ENCODE peak calls at places on chromosomes 7 and 10, in ten cellular contexts. D, E, Q, J, H, U, G, F, M and W are unnamed samples.

GRCh38 chr10:954396-954795 is 22.9 kb upstream of the LARP4B start:
- DNase-seq in D (no peak), E (no peak), Q (no peak), J (no peak), H (no peak), U (no peak), G (no peak), F (no peak), M (no peak), W (no peak)

GRCh38 chr10:72274730-72275350 is 1.1 kb downstream of the DDIT4 start:
- DNase-seq in D (peak), E (peak), Q (no peak), J (no peak), H (no peak), U (peak), G (peak), F (peak), M (peak), W (peak)

GRCh38 chr10:3774814-3775670 is 10.0 kb downstream of the KLF6 start:
- DNase-seq in D (peak), E (no peak), Q (peak), J (no peak), H (peak), U (no peak), G (peak), F (no peak), M (peak), W (peak)

GRCh38 chr7:155115288-155115687 is 45.2 kb downstream of the HTR5A start:
- DNase-seq in D (no peak), E (no peak), Q (no peak), J (no peak), H (no peak), U (no peak), G (no peak), F (no peak), M (no peak), W (no peak)

GRCh38 chr7:116650436-116650835 is 21.6 kb upstream of the MET start:
- DNase-seq in D (no peak), E (no peak), Q (no peak), J (no peak), H (no peak), U (no peak), G (no peak), F (no peak), M (no peak), W (no peak)

GRCh38 chr10:110495731-110496552 is 1.8 kb upstream of the DUSP5 start:
- DNase-seq in D (peak), E (peak), Q (peak), J (peak), H (peak), U (peak), G (no peak), F (no peak), M (peak), W (peak)

GRCh38 chr7:142866361-142867096 is 11.7 kb downstream of the EPHB6 start:
- DNase-seq in D (no peak), E (peak), Q (no peak), J (no peak), H (no peak), U (no peak), G (no peak), F (peak), M (no peak), W (peak)

GRCh38 chr10:129963831-129964501 is at the start of gene EBF3:
- DNase-seq in D (peak), E (peak), Q (no peak), J (no peak), H (peak), U (peak), G (peak), F (peak), M (no peak), W (peak)

GRCh38 chr7:1725199-1725701 is 55.2 kb downstream of the ELFN1 start:
- DNase-seq in D (peak), E (peak), Q (no peak), J (no peak), H (no peak), U (no peak), G (no peak), F (peak), M (peak), W (peak)

GRCh38 chr10:122219340-122219739 is 51.8 kb upstream of the BTBD16 start:
- DNase-seq in D (no peak), E (no peak), Q (no peak), J (no peak), H (no peak), U (no peak), G (no peak), F (no peak), M (no peak), W (no peak)

GRCh38 chr7:10412426-10413019 is 561.1 kb upstream of the PHF14 start:
- DNase-seq in D (peak), E (no peak), Q (no peak), J (no peak), H (peak), U (no peak), G (no peak), F (peak), M (peak), W (peak)

GRCh38 chr10:89793649-89794254 is 92.4 kb downstream of the KIF20B start:
- DNase-seq in D (peak), E (no peak), Q (peak), J (peak), H (peak), U (no peak), G (no peak), F (peak), M (peak), W (peak)

GRCh38 chr7:82017334-82017943 is 247.6 kb upstream of the HGF start:
- DNase-seq in D (peak), E (no peak), Q (no peak), J (peak), H (no peak), U (no peak), G (no peak), F (no peak), M (peak), W (peak)

GRCh38 chr10:114400091-114400490 is 4.2 kb downstream of the AFAP1L2 start:
- DNase-seq in D (no peak), E (no peak), Q (no peak), J (no peak), H (no peak), U (no peak), G (peak), F (no peak), M (no peak), W (no peak)

GRCh38 chr10:122126763-122127659 is 138.0 kb downstream of the TACC2 start:
- DNase-seq in D (peak), E (no peak), Q (peak), J (peak), H (peak), U (peak), G (no peak), F (no peak), M (peak), W (peak)

GRCh38 chr10:788796-789748 is 99.6 kb upstream of the DIP2C start:
- DNase-seq in D (peak), E (peak), Q (no peak), J (peak), H (peak), U (peak), G (peak), F (peak), M (peak), W (peak)

GRCh38 chr10:77873558-77874380 is 52.8 kb downstream of the DLG5 start:
- DNase-seq in D (peak), E (peak), Q (peak), J (no peak), H (peak), U (no peak), G (no peak), F (peak), M (peak), W (peak)

GRCh38 chr7:1758859-1759521 is 88.9 kb downstream of the ELFN1 start:
- DNase-seq in D (no peak), E (no peak), Q (no peak), J (no peak), H (no peak), U (no peak), G (peak), F (no peak), M (no peak), W (no peak)

GRCh38 chr10:1114355-1115261 is 58.4 kb downstream of the WDR37 start:
- DNase-seq in D (no peak), E (no peak), Q (no peak), J (no peak), H (no peak), U (peak), G (peak), F (no peak), M (no peak), W (no peak)

GRCh38 chr10:125087191-125087896 is 73.0 kb downstream of the CTBP2 start:
- DNase-seq in D (no peak), E (peak), Q (no peak), J (no peak), H (no peak), U (no peak), G (no peak), F (peak), M (no peak), W (no peak)

GRCh38 chr10:124565565-124566221 is 104.1 kb downstream of the LHPP start:
- DNase-seq in D (no peak), E (peak), Q (no peak), J (no peak), H (no peak), U (no peak), G (no peak), F (peak), M (no peak), W (no peak)

GRCh38 chr10:27099916-27100799 is at the start of gene ANKRD26:
- DNase-seq in D (peak), E (peak), Q (peak), J (peak), H (peak), U (peak), G (peak), F (peak), M (peak), W (peak)

GRCh38 chr10:75801121-75801520 is 369.7 kb downstream of the LRMDA start:
- DNase-seq in D (no peak), E (no peak), Q (no peak), J (no peak), H (no peak), U (no peak), G (no peak), F (no peak), M (no peak), W (no peak)

GRCh38 chr7:100745184-100745583 is 11.8 kb downstream of the ZAN start:
- DNase-seq in D (peak), E (peak), Q (no peak), J (no peak), H (peak), U (no peak), G (no peak), F (peak), M (peak), W (peak)

GRCh38 chr10:97385565-97385964 is 15.6 kb downstream of the RRP12 start:
- DNase-seq in D (no peak), E (no peak), Q (no peak), J (no peak), H (no peak), U (no peak), G (no peak), F (no peak), M (no peak), W (no peak)

GRCh38 chr7:128729489-128729888 is 9.7 kb upstream of the CALU start:
- DNase-seq in D (no peak), E (no peak), Q (no peak), J (no peak), H (no peak), U (no peak), G (no peak), F (no peak), M (no peak), W (no peak)

GRCh38 chr7:2251841-2252771 is 10.1 kb downstream of the NUDT1 start:
- DNase-seq in D (no peak), E (no peak), Q (no peak), J (no peak), H (no peak), U (no peak), G (no peak), F (no peak), M (no peak), W (no peak)

GRCh38 chr7:90681336-90682019 is 85.4 kb downstream of the CDK14 start:
- DNase-seq in D (no peak), E (no peak), Q (no peak), J (no peak), H (no peak), U (no peak), G (no peak), F (no peak), M (peak), W (peak)

GRCh38 chr7:1361756-1362125 is 97.5 kb downstream of the MICALL2 start:
- DNase-seq in D (no peak), E (no peak), Q (no peak), J (no peak), H (no peak), U (no peak), G (no peak), F (no peak), M (no peak), W (no peak)

GRCh38 chr10:72470670-72471069 is 116.0 kb upstream of the DNAJB12 start:
- DNase-seq in D (no peak), E (no peak), Q (no peak), J (no peak), H (no peak), U (no peak), G (no peak), F (no peak), M (no peak), W (no peak)

GRCh38 chr10:53699231-53699630 is 926.6 kb upstream of the MBL2 start:
- DNase-seq in D (no peak), E (no peak), Q (no peak), J (no peak), H (no peak), U (no peak), G (no peak), F (no peak), M (no peak), W (no peak)

GRCh38 chr10:129977794-129978193 is 13.7 kb upstream of the EBF3 start:
- DNase-seq in D (no peak), E (no peak), Q (no peak), J (no peak), H (no peak), U (no peak), G (no peak), F (no peak), M (no peak), W (no peak)

GRCh38 chr7:93890041-93890463 is 501 bp downstream of the TFPI2 start:
- DNase-seq in D (peak), E (no peak), Q (no peak), J (no peak), H (peak), U (no peak), G (no peak), F (peak), M (peak), W (peak)

GRCh38 chr7:75617634-75618234 is 121.0 kb downstream of the HIP1 start:
- DNase-seq in D (peak), E (peak), Q (no peak), J (no peak), H (no peak), U (peak), G (peak), F (peak), M (no peak), W (no peak)

GRCh38 chr10:101960879-101961395 is 95.0 kb downstream of the ARMH3 start:
- DNase-seq in D (no peak), E (no peak), Q (no peak), J (no peak), H (no peak), U (no peak), G (no peak), F (no peak), M (no peak), W (no peak)

GRCh38 chr10:21199501-21199900 is 302.4 kb upstream of the NEBL start:
- DNase-seq in D (no peak), E (no peak), Q (no peak), J (no peak), H (no peak), U (no peak), G (no peak), F (no peak), M (no peak), W (no peak)

GRCh38 chr7:6276911-6277408 is 4.5 kb upstream of the CYTH3 start:
- DNase-seq in D (peak), E (no peak), Q (no peak), J (no peak), H (no peak), U (peak), G (no peak), F (no peak), M (no peak), W (no peak)

GRCh38 chr10:125163803-125164202 is 3.4 kb upstream of the CTBP2 start:
- DNase-seq in D (no peak), E (no peak), Q (no peak), J (no peak), H (no peak), U (no peak), G (no peak), F (no peak), M (no peak), W (no peak)

GRCh38 chr7:95777266-95777665 is 4.9 kb downstream of the DYNC1I1 start:
- DNase-seq in D (no peak), E (no peak), Q (no peak), J (no peak), H (no peak), U (no peak), G (no peak), F (no peak), M (no peak), W (no peak)

GRCh38 chr7:95776561-95777185 is 4.3 kb downstream of the DYNC1I1 start:
- DNase-seq in D (no peak), E (no peak), Q (no peak), J (no peak), H (no peak), U (no peak), G (no peak), F (no peak), M (no peak), W (no peak)

GRCh38 chr7:95772771-95773581 is 622 bp downstream of the DYNC1I1 start:
- DNase-seq in D (peak), E (no peak), Q (no peak), J (no peak), H (no peak), U (no peak), G (no peak), F (peak), M (peak), W (peak)

GRCh38 chr7:95766657-95767056 is 5.7 kb upstream of the DYNC1I1 start:
- DNase-seq in D (no peak), E (no peak), Q (no peak), J (no peak), H (no peak), U (no peak), G (no peak), F (no peak), M (no peak), W (no peak)

GRCh38 chr7:95772298-95772770 is at the start of gene DYNC1I1:
- DNase-seq in D (peak), E (peak), Q (no peak), J (no peak), H (peak), U (peak), G (no peak), F (peak), M (peak), W (peak)
- TF ChIP-seq CTCF in D (no peak), E (no peak), Q (no peak), J (no peak), H (no peak), U (no peak), G (no peak), F (no peak), M (no peak), W (no peak)

GRCh38 chr7:55533729-55534080 is 38.6 kb downstream of the VOPP1 start:
- DNase-seq in D (no peak), E (no peak), Q (no peak), J (no peak), H (no peak), U (no peak), G (no peak), F (no peak), M (no peak), W (no peak)
- H3K4me3 ChIP-seq in D (no peak), E (no peak), Q (no peak), J (no peak), H (no peak), U (no peak), G (no peak), F (no peak), M (no peak), W (no peak)

GRCh38 chr10:100148353-100149211 is 37.2 kb downstream of the ERLIN1 start:
- DNase-seq in D (peak), E (no peak), Q (no peak), J (no peak), H (peak), U (no peak), G (no peak), F (no peak), M (peak), W (peak)

GRCh38 chr10:100141446-100142087 is 44.3 kb downstream of the ERLIN1 start:
- DNase-seq in D (no peak), E (no peak), Q (no peak), J (no peak), H (no peak), U (no peak), G (no peak), F (no peak), M (no peak), W (no peak)

GRCh38 chr10:100146875-100147665 is 38.8 kb downstream of the ERLIN1 start:
- DNase-seq in D (peak), E (no peak), Q (no peak), J (no peak), H (no peak), U (no peak), G (no peak), F (no peak), M (no peak), W (peak)

GRCh38 chr10:100143756-100144155 is 42.1 kb downstream of the ERLIN1 start:
- DNase-seq in D (no peak), E (no peak), Q (no peak), J (no peak), H (no peak), U (no peak), G (no peak), F (no peak), M (no peak), W (no peak)

GRCh38 chr10:100146398-100146797 is 39.4 kb downstream of the ERLIN1 start:
- DNase-seq in D (no peak), E (no peak), Q (no peak), J (no peak), H (no peak), U (no peak), G (no peak), F (no peak), M (no peak), W (no peak)
- TF ChIP-seq CTCF in D (no peak), E (no peak), Q (no peak), J (no peak), H (no peak), U (no peak), G (no peak), F (no peak), M (no peak), W (no peak)

GRCh38 chr10:100348389-100348927 is 1.4 kb downstream of the SCD start:
- DNase-seq in D (no peak), E (no peak), Q (no peak), J (no peak), H (no peak), U (no peak), G (no peak), F (no peak), M (no peak), W (no peak)

GRCh38 chr10:100353770-100354485 is 6.9 kb downstream of the SCD start:
- DNase-seq in D (no peak), E (no peak), Q (no peak), J (no peak), H (no peak), U (no peak), G (no peak), F (no peak), M (no peak), W (no peak)

GRCh38 chr10:100349672-100350071 is 2.6 kb downstream of the SCD start:
- DNase-seq in D (no peak), E (no peak), Q (no peak), J (no peak), H (no peak), U (no peak), G (no peak), F (no peak), M (no peak), W (no peak)

GRCh38 chr10:100349087-100349486 is 2.1 kb downstream of the SCD start:
- DNase-seq in D (no peak), E (no peak), Q (no peak), J (no peak), H (no peak), U (no peak), G (no peak), F (no peak), M (no peak), W (no peak)

DNA sequence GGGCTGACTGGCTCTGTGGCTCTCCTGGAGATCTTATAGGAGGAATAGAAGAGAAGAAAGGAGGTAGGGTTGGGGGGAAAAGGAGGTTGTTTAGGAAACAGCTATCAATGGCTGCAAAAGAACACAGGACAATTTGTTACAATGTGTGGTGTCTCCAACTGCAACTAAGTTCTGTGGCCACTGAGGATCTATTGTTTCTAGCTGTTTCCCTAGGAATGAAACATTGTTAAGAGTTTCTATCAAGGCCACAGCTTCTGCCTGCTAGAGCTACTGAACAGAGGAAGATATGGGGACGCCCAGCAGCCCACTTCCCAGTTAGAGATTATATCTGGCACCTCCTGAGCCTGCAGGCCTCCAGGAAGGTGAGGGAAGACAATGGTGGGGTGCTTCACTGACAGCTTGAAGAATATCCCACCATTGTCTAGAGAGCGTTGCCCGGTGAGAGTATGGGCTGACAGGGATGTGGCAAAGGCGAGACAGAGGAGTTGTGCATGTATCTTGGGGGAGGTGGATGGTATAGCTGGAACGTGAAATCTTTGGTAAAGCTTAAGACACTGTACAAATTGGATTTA is 4.0 kb downstream of the SCD start:
- DNase-seq in D (no peak), E (no peak), Q (no peak), J (no peak), H (no peak), U (no peak), G (no peak), F (no peak), M (no peak), W (no peak)
- H3K4me3 ChIP-seq in D (no peak), E (no peak), Q (no peak), J (peak), H (peak), U (no peak), G (no peak), F (no peak), M (peak), W (peak)

GRCh38 chr10:13956826-13957225 is 370.1 kb downstream of the PRPF18 start:
- DNase-seq in D (peak), E (peak), Q (no peak), J (peak), H (peak), U (peak), G (peak), F (peak), M (peak), W (peak)
- TF ChIP-seq CTCF in D (peak), E (no peak), Q (peak), J (peak), H (peak), U (no peak), G (peak), F (no peak), M (peak), W (peak)

GRCh38 chr10:5692476-5693358 is 8.1 kb downstream of the TASOR2 start:
- DNase-seq in D (peak), E (peak), Q (no peak), J (no peak), H (peak), U (no peak), G (peak), F (peak), M (peak), W (peak)
- H3K4me3 ChIP-seq in D (peak), E (peak), Q (peak), J (peak), H (peak), U (peak), G (peak), F (no peak), M (peak), W (peak)